ENCODE peak calls at places on chromosomes 12 and 14, in four cellular contexts. One of them, this sample, is unnamed.

GRCh38 chr14:80212025-80212402 is 710 bp upstream of the DIO2 start:
- DNase-seq in K562: no peak
- DNase-seq in SK-N-MC: no peak
- DNase-seq in hepatocyte: peak; percentile 49
- DNase-seq in this sample: no peak

GRCh38 chr12:57902371-57903042 is 38.9 kb upstream of the ATP23 start:
- DNase-seq in K562: no peak
- DNase-seq in SK-N-MC: no peak
- DNase-seq in hepatocyte: no peak
- DNase-seq in this sample: no peak

GRCh38 chr12:120365675-120366340 is 3.2 kb downstream of the MSI1 start:
- DNase-seq in K562: peak; percentile 51
- DNase-seq in SK-N-MC: no peak
- DNase-seq in hepatocyte: peak; percentile 62
- DNase-seq in this sample: no peak

GRCh38 chr12:52524898-52525591 is 4.9 kb upstream of the KRT5 start:
- DNase-seq in K562: no peak
- DNase-seq in SK-N-MC: no peak
- DNase-seq in hepatocyte: no peak
- DNase-seq in this sample: no peak

GRCh38 chr12:95390192-95390591 is 83.8 kb upstream of the METAP2 start:
- DNase-seq in K562: no peak
- DNase-seq in SK-N-MC: no peak
- DNase-seq in hepatocyte: no peak
- DNase-seq in this sample: no peak

GRCh38 chr14:71300474-71301359 is 393.5 kb downstream of the PCNX1 start:
- DNase-seq in K562: no peak
- DNase-seq in SK-N-MC: peak; percentile 88
- DNase-seq in hepatocyte: no peak
- DNase-seq in this sample: no peak

GRCh38 chr14:20400965-20401593 is 12.2 kb downstream of the TEP1 start:
- DNase-seq in K562: no peak
- DNase-seq in SK-N-MC: no peak
- DNase-seq in hepatocyte: peak; percentile 36
- DNase-seq in this sample: peak; percentile 73

GRCh38 chr14:39755269-39755878 is 323.1 kb upstream of the FBXO33 start:
- DNase-seq in K562: no peak
- DNase-seq in SK-N-MC: no peak
- DNase-seq in hepatocyte: no peak
- DNase-seq in this sample: no peak

GRCh38 chr12:3538691-3539030 is 47.7 kb downstream of the PRMT8 start:
- DNase-seq in K562: no peak
- DNase-seq in SK-N-MC: no peak
- DNase-seq in hepatocyte: no peak
- DNase-seq in this sample: no peak

GRCh38 chr14:76780875-76781647 is 19.8 kb downstream of the VASH1 start:
- DNase-seq in K562: no peak
- DNase-seq in SK-N-MC: no peak
- DNase-seq in hepatocyte: no peak
- DNase-seq in this sample: no peak

GRCh38 chr12:62963642-62964041 is 28.7 kb upstream of the PPM1H start:
- DNase-seq in K562: no peak
- DNase-seq in SK-N-MC: no peak
- DNase-seq in hepatocyte: no peak
- DNase-seq in this sample: no peak

GRCh38 chr12:5458229-5459050 is 26.5 kb downstream of the NTF3 start:
- DNase-seq in K562: no peak
- DNase-seq in SK-N-MC: no peak
- DNase-seq in hepatocyte: no peak
- DNase-seq in this sample: peak; percentile 10

GRCh38 chr12:124411291-124411878 is 116.5 kb downstream of the RFLNA start:
- DNase-seq in K562: no peak
- DNase-seq in SK-N-MC: no peak
- DNase-seq in hepatocyte: peak; percentile 72
- DNase-seq in this sample: peak; percentile 66

GRCh38 chr12:7642876-7643309 is 22.8 kb downstream of the APOBEC1 start:
- DNase-seq in K562: peak; percentile 58
- DNase-seq in SK-N-MC: no peak
- DNase-seq in hepatocyte: no peak
- DNase-seq in this sample: no peak

GRCh38 chr12:120944645-120945217 is 33.6 kb upstream of the HNF1A start:
- DNase-seq in K562: peak; percentile 74
- DNase-seq in SK-N-MC: peak; percentile 18
- DNase-seq in hepatocyte: peak; percentile 68
- DNase-seq in this sample: no peak

GRCh38 chr12:11553871-11554533 is 95.5 kb upstream of the ETV6 start:
- DNase-seq in K562: peak; percentile 54
- DNase-seq in SK-N-MC: peak; percentile 42
- DNase-seq in hepatocyte: peak; percentile 71
- DNase-seq in this sample: no peak

GRCh38 chr14:106812788-106813476 is 1286.5 kb downstream of the TMEM121 start:
- DNase-seq in K562: no peak
- DNase-seq in SK-N-MC: no peak
- DNase-seq in hepatocyte: no peak
- DNase-seq in this sample: no peak

GRCh38 chr12:111597731-111598636 is 1.1 kb downstream of the ATXN2 start:
- DNase-seq in K562: peak; percentile 72
- DNase-seq in SK-N-MC: no peak
- DNase-seq in hepatocyte: peak; percentile 63
- DNase-seq in this sample: no peak

GRCh38 chr12:69240625-69240984 is 1.2 kb downstream of the CPSF6 start:
- DNase-seq in K562: peak; percentile 24
- DNase-seq in SK-N-MC: no peak
- DNase-seq in hepatocyte: peak; percentile 19
- DNase-seq in this sample: no peak

GRCh38 chr12:131914179-131914702 is 14.8 kb upstream of the PUS1 start:
- DNase-seq in K562: no peak
- DNase-seq in SK-N-MC: no peak
- DNase-seq in hepatocyte: no peak
- DNase-seq in this sample: no peak

GRCh38 chr14:67622675-67623074 is 3.0 kb downstream of the ARG2 start:
- DNase-seq in K562: peak; percentile 71
- DNase-seq in SK-N-MC: peak; percentile 76
- DNase-seq in hepatocyte: peak; percentile 81
- DNase-seq in this sample: peak; percentile 39

GRCh38 chr14:99324291-99324690 is 52.3 kb upstream of the BCL11B start:
- DNase-seq in K562: no peak
- DNase-seq in SK-N-MC: no peak
- DNase-seq in hepatocyte: no peak
- DNase-seq in this sample: no peak

GRCh38 chr14:76666746-76667145 is 94.5 kb upstream of the VASH1 start:
- DNase-seq in K562: no peak
- DNase-seq in SK-N-MC: no peak
- DNase-seq in hepatocyte: no peak
- DNase-seq in this sample: no peak

GRCh38 chr12:113709456-113709855 is 237.8 kb upstream of the LHX5 start:
- DNase-seq in K562: no peak
- DNase-seq in SK-N-MC: no peak
- DNase-seq in hepatocyte: no peak
- DNase-seq in this sample: no peak

GRCh38 chr14:34470319-34470718 is 8.3 kb upstream of the SPTSSA start:
- DNase-seq in K562: no peak
- DNase-seq in SK-N-MC: no peak
- DNase-seq in hepatocyte: no peak
- DNase-seq in this sample: no peak

GRCh38 chr14:72790887-72791566 is 102.9 kb downstream of the DPF3 start:
- DNase-seq in K562: no peak
- DNase-seq in SK-N-MC: no peak
- DNase-seq in hepatocyte: no peak
- DNase-seq in this sample: no peak

GRCh38 chr14:32939254-32940065 is 781 bp downstream of the NPAS3 start:
- DNase-seq in K562: peak; percentile 1
- DNase-seq in SK-N-MC: no peak
- DNase-seq in hepatocyte: peak; percentile 81
- DNase-seq in this sample: no peak

GRCh38 chr12:108591267-108591980 is 6.5 kb downstream of the TMEM119 start:
- DNase-seq in K562: no peak
- DNase-seq in SK-N-MC: no peak
- DNase-seq in hepatocyte: no peak
- DNase-seq in this sample: no peak

GRCh38 chr12:49017764-49018281 is 753 bp downstream of the PRKAG1 start:
- DNase-seq in K562: peak; percentile 57
- DNase-seq in SK-N-MC: no peak
- DNase-seq in hepatocyte: peak; percentile 52
- DNase-seq in this sample: no peak

GRCh38 chr12:64806593-64806992 is 17.9 kb upstream of the TBC1D30 start:
- DNase-seq in K562: no peak
- DNase-seq in SK-N-MC: no peak
- DNase-seq in hepatocyte: no peak
- DNase-seq in this sample: no peak

GRCh38 chr12:41907036-41907435 is 237.6 kb downstream of the GXYLT1 start:
- DNase-seq in K562: no peak
- DNase-seq in SK-N-MC: no peak
- DNase-seq in hepatocyte: no peak
- DNase-seq in this sample: no peak

GRCh38 chr12:41910578-41911331 is 233.9 kb downstream of the GXYLT1 start:
- DNase-seq in K562: no peak
- DNase-seq in SK-N-MC: no peak
- DNase-seq in hepatocyte: no peak
- DNase-seq in this sample: no peak

GRCh38 chr12:41904041-41904440 is 240.6 kb downstream of the GXYLT1 start:
- DNase-seq in K562: no peak
- DNase-seq in SK-N-MC: no peak
- DNase-seq in hepatocyte: no peak
- DNase-seq in this sample: no peak

GRCh38 chr12:41905703-41906297 is 238.9 kb downstream of the GXYLT1 start:
- DNase-seq in K562: no peak
- DNase-seq in SK-N-MC: no peak
- DNase-seq in hepatocyte: no peak
- DNase-seq in this sample: no peak

DNA sequence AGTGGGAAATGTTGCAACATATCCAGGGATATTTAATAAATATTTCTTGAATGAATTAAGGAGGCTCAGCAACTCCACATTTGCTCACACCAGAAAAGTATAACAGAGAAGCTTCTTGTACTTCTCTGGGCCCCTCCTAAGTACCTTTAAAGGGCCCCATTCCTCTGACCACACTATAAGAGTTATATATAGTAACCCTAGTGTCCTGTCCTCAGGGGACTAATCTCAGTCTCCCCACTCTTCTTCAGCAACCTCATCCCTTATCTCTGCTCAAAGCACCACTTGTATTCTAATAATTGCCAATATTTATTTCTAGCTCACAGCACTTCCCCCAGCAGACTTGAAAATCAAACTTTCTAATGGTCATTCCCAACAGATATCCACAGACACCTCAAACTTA is 237.1 kb downstream of the GXYLT1 start:
- DNase-seq in K562: no peak
- DNase-seq in SK-N-MC: no peak
- DNase-seq in hepatocyte: no peak
- DNase-seq in this sample: no peak
- H3K27ac ChIP-seq in K562: no peak overlapping the region
- H3K27ac ChIP-seq in SK-N-MC: no peak overlapping the region
- H3K27ac ChIP-seq in hepatocyte: no peak overlapping the region
- H3K27ac ChIP-seq in this sample: no peak overlapping the region

GRCh38 chr12:31521972-31522371 is 69.0 kb downstream of the DENND5B start:
- DNase-seq in K562: no peak
- DNase-seq in SK-N-MC: no peak
- DNase-seq in hepatocyte: no peak
- DNase-seq in this sample: no peak
- H3K27ac ChIP-seq in K562: no peak overlapping the region
- H3K27ac ChIP-seq in SK-N-MC: no peak overlapping the region
- H3K27ac ChIP-seq in hepatocyte: no peak overlapping the region
- H3K27ac ChIP-seq in this sample: no peak overlapping the region

GRCh38 chr14:74906923-74907620 is 16.0 kb downstream of the RPS6KL1 start:
- DNase-seq in K562: no peak
- DNase-seq in SK-N-MC: no peak
- DNase-seq in hepatocyte: no peak
- DNase-seq in this sample: no peak

GRCh38 chr14:74898694-74899093 is 17.0 kb downstream of the DLST start:
- DNase-seq in K562: no peak
- DNase-seq in SK-N-MC: no peak
- DNase-seq in hepatocyte: peak; percentile 55
- DNase-seq in this sample: no peak

GRCh38 chr14:74905595-74906142 is 17.4 kb downstream of the RPS6KL1 start:
- DNase-seq in K562: peak; percentile 74
- DNase-seq in SK-N-MC: no peak
- DNase-seq in hepatocyte: peak; percentile 81
- DNase-seq in this sample: no peak

GRCh38 chr14:74904623-74905503 is 18.2 kb downstream of the RPS6KL1 start:
- DNase-seq in K562: no peak
- DNase-seq in SK-N-MC: no peak
- DNase-seq in hepatocyte: no peak
- DNase-seq in this sample: no peak

GRCh38 chr14:74902941-74903705 is 19.9 kb downstream of the RPS6KL1 start:
- DNase-seq in K562: no peak
- DNase-seq in SK-N-MC: no peak
- DNase-seq in hepatocyte: no peak
- DNase-seq in this sample: no peak
- H3K27ac ChIP-seq in K562: no peak overlapping the region
- H3K27ac ChIP-seq in SK-N-MC: no peak overlapping the region
- H3K27ac ChIP-seq in hepatocyte: no peak overlapping the region
- H3K27ac ChIP-seq in this sample: no peak overlapping the region

GRCh38 chr14:64636208-64636979 is 67.8 kb upstream of the PLEKHG3 start:
- DNase-seq in K562: peak; percentile 54
- DNase-seq in SK-N-MC: no peak
- DNase-seq in hepatocyte: peak; percentile 85
- DNase-seq in this sample: no peak

GRCh38 chr14:64636980-64637429 is 67.2 kb upstream of the PLEKHG3 start:
- DNase-seq in K562: no peak
- DNase-seq in SK-N-MC: no peak
- DNase-seq in hepatocyte: no peak
- DNase-seq in this sample: no peak

GRCh38 chr14:64639340-64639821 is 64.8 kb upstream of the PLEKHG3 start:
- DNase-seq in K562: no peak
- DNase-seq in SK-N-MC: no peak
- DNase-seq in hepatocyte: no peak
- DNase-seq in this sample: peak; percentile 45

GRCh38 chr14:64638625-64639024 is 65.6 kb upstream of the PLEKHG3 start:
- DNase-seq in K562: no peak
- DNase-seq in SK-N-MC: no peak
- DNase-seq in hepatocyte: no peak
- DNase-seq in this sample: no peak

DNA sequence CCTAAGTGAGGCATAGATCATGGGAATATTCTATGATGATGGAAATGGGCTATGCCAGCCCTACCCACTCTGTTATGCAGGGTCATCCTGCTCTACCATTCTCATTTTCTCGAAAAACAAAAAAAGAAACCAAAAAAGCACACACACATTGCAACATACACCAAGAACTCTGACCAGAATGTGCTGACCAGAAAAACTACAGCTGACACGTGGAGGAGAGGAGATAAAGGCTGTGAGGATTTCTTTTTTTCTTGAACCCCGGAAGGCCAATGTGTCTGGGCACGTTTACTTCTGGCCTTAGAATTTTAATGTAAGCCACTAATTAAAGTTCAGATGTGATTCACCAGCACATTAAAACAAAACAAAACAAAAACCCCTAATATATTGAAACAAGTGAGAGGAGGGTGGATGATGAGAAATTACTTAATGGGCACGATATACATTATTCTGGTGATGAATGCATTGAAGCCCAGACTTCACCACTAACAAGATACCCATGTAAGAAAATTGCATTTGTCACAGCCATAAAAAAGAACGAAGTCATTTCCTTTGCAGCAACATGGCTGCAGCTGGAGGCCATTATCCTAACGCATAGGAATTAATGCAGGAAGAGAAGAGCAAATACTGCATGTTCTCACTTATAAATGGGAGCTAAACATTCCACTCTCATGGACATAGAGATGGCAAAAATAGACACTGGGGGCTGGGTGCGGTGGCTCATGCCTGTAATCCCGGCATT is 66.3 kb upstream of the PLEKHG3 start:
- DNase-seq in K562: no peak
- DNase-seq in SK-N-MC: peak; percentile 77
- DNase-seq in hepatocyte: no peak
- DNase-seq in this sample: no peak
- H3K27ac ChIP-seq in K562: no peak overlapping the region
- H3K27ac ChIP-seq in SK-N-MC: peak overlapping the region; percentile 75
- H3K27ac ChIP-seq in hepatocyte: peak overlapping the region; percentile 32
- H3K27ac ChIP-seq in this sample: no peak overlapping the region

This sample was measured in epithelial cell of prostate.